ENCODE peak calls at places on chromosomes 2 and 18, in five cellular contexts. One of them, this sample, is unnamed.
A peak's percentile ranks its signal among the peaks of the same experiment; 100 is the strongest.

GRCh38 chr2:150513647-150514046 is 26.2 kb upstream of the RND3 start:
- DNase-seq in GM12878: no peak
- DNase-seq in HepG2: no peak
- DNase-seq in K562: no peak
- DNase-seq in SK-N-SH: no peak
- DNase-seq in this sample: peak; percentile 91

GRCh38 chr2:176445831-176446433 is 176.7 kb downstream of the MTX2 start:
- DNase-seq in K562: no peak
- DNase-seq in SK-N-SH: no peak
- DNase-seq in HepG2: peak; percentile 13
- DNase-seq in GM12878: no peak
- DNase-seq in this sample: peak; percentile 87

GRCh38 chr18:63346471-63347183 is 20.4 kb downstream of the KDSR start:
- DNase-seq in HepG2: no peak
- DNase-seq in SK-N-SH: no peak
- DNase-seq in K562: no peak
- DNase-seq in GM12878: no peak
- DNase-seq in this sample: no peak

GRCh38 chr2:187499941-187500532 is 52.0 kb upstream of the CALCRL start:
- DNase-seq in K562: peak; percentile 45
- DNase-seq in HepG2: peak; percentile 66
- DNase-seq in GM12878: no peak
- DNase-seq in SK-N-SH: peak; percentile 22
- DNase-seq in this sample: peak; percentile 66

GRCh38 chr2:53724511-53724910 is 43.1 kb upstream of the CHAC2 start:
- DNase-seq in HepG2: no peak
- DNase-seq in SK-N-SH: no peak
- DNase-seq in GM12878: no peak
- DNase-seq in K562: no peak
- DNase-seq in this sample: peak; percentile 41

GRCh38 chr2:127185093-127185492 is 35.0 kb downstream of the CYP27C1 start:
- DNase-seq in HepG2: no peak
- DNase-seq in K562: peak; percentile 51
- DNase-seq in SK-N-SH: no peak
- DNase-seq in GM12878: no peak
- DNase-seq in this sample: no peak

GRCh38 chr2:25494626-25495025 is 152.9 kb upstream of the DNMT3A start:
- DNase-seq in GM12878: no peak
- DNase-seq in K562: no peak
- DNase-seq in HepG2: no peak
- DNase-seq in SK-N-SH: no peak
- DNase-seq in this sample: peak; percentile 66

GRCh38 chr18:58915006-58915799 is 50.5 kb downstream of the ZNF532 start:
- DNase-seq in SK-N-SH: no peak
- DNase-seq in GM12878: no peak
- DNase-seq in K562: no peak
- DNase-seq in HepG2: no peak
- DNase-seq in this sample: no peak

GRCh38 chr2:227340106-227340505 is 15.1 kb downstream of the MFF start:
- DNase-seq in K562: no peak
- DNase-seq in GM12878: no peak
- DNase-seq in SK-N-SH: no peak
- DNase-seq in HepG2: no peak
- DNase-seq in this sample: no peak

GRCh38 chr2:70986499-70987189 is 8.0 kb downstream of the TEX261 start:
- DNase-seq in K562: peak; percentile 4
- DNase-seq in HepG2: no peak
- DNase-seq in GM12878: no peak
- DNase-seq in SK-N-SH: no peak
- DNase-seq in this sample: no peak

GRCh38 chr2:233532971-233533370 is 33.6 kb downstream of the USP40 start:
- DNase-seq in SK-N-SH: no peak
- DNase-seq in K562: no peak
- DNase-seq in GM12878: no peak
- DNase-seq in HepG2: no peak
- DNase-seq in this sample: no peak

GRCh38 chr2:181678033-181678586 is 2.2 kb downstream of the NEUROD1 start:
- DNase-seq in K562: peak; percentile 52
- DNase-seq in GM12878: no peak
- DNase-seq in HepG2: peak; percentile 45
- DNase-seq in SK-N-SH: no peak
- DNase-seq in this sample: peak; percentile 78

GRCh38 chr18:3305354-3305762 is 43.4 kb downstream of the MYL12B start:
- DNase-seq in HepG2: no peak
- DNase-seq in K562: no peak
- DNase-seq in GM12878: no peak
- DNase-seq in SK-N-SH: no peak
- DNase-seq in this sample: peak; percentile 100

GRCh38 chr2:75079575-75079974 is 119.7 kb downstream of the TACR1 start:
- DNase-seq in K562: no peak
- DNase-seq in SK-N-SH: no peak
- DNase-seq in HepG2: no peak
- DNase-seq in GM12878: no peak
- DNase-seq in this sample: peak; percentile 15

GRCh38 chr18:50203801-50204604 is 9.1 kb upstream of the MYO5B start:
- DNase-seq in SK-N-SH: peak; percentile 68
- DNase-seq in HepG2: peak; percentile 46
- DNase-seq in GM12878: no peak
- DNase-seq in K562: peak; percentile 37
- DNase-seq in this sample: peak; percentile 9

GRCh38 chr18:30889582-30890301 is 152.8 kb downstream of the DSC3 start:
- DNase-seq in HepG2: no peak
- DNase-seq in SK-N-SH: peak; percentile 3
- DNase-seq in K562: no peak
- DNase-seq in GM12878: no peak
- DNase-seq in this sample: no peak

GRCh38 chr2:46369783-46370182 is 72.6 kb downstream of the EPAS1 start:
- DNase-seq in K562: no peak
- DNase-seq in GM12878: no peak
- DNase-seq in HepG2: no peak
- DNase-seq in SK-N-SH: no peak
- DNase-seq in this sample: no peak

GRCh38 chr18:49812321-49813070 is 837 bp downstream of the ACAA2 start:
- DNase-seq in HepG2: no peak
- DNase-seq in SK-N-SH: peak; percentile 69
- DNase-seq in GM12878: no peak
- DNase-seq in K562: no peak
- DNase-seq in this sample: peak; percentile 15

GRCh38 chr18:34772887-34773286 is 62.8 kb downstream of the DTNA start:
- DNase-seq in K562: no peak
- DNase-seq in SK-N-SH: no peak
- DNase-seq in GM12878: no peak
- DNase-seq in HepG2: no peak
- DNase-seq in this sample: peak; percentile 79

GRCh38 chr2:165839610-165840009 is 45.6 kb upstream of the GALNT3 start:
- DNase-seq in GM12878: no peak
- DNase-seq in K562: no peak
- DNase-seq in SK-N-SH: no peak
- DNase-seq in HepG2: no peak
- DNase-seq in this sample: peak; percentile 81

GRCh38 chr18:5980721-5981120 is 85.4 kb upstream of the TMEM200C start:
- DNase-seq in SK-N-SH: no peak
- DNase-seq in GM12878: no peak
- DNase-seq in HepG2: no peak
- DNase-seq in K562: no peak
- DNase-seq in this sample: no peak

GRCh38 chr2:47091118-47091517 is 64.0 kb downstream of the STPG4 start:
- DNase-seq in HepG2: no peak
- DNase-seq in SK-N-SH: no peak
- DNase-seq in K562: no peak
- DNase-seq in GM12878: no peak
- DNase-seq in this sample: peak; percentile 74

GRCh38 chr2:240739797-240740196 is 48.1 kb downstream of the AQP12A start:
- DNase-seq in HepG2: no peak
- DNase-seq in SK-N-SH: no peak
- DNase-seq in K562: no peak
- DNase-seq in GM12878: no peak
- DNase-seq in this sample: no peak

GRCh38 chr2:204024503-204024902 is 87.9 kb downstream of the ICOS start:
- DNase-seq in HepG2: peak; percentile 33
- DNase-seq in K562: peak; percentile 2
- DNase-seq in SK-N-SH: peak; percentile 20
- DNase-seq in GM12878: no peak
- DNase-seq in this sample: peak; percentile 20

GRCh38 chr18:39274535-39274934 is 1708.9 kb upstream of the CELF4 start:
- DNase-seq in GM12878: no peak
- DNase-seq in K562: no peak
- DNase-seq in HepG2: no peak
- DNase-seq in SK-N-SH: no peak
- DNase-seq in this sample: peak; percentile 45

GRCh38 chr18:70279470-70279869 is 9.4 kb upstream of the SOCS6 start:
- DNase-seq in K562: no peak
- DNase-seq in HepG2: no peak
- DNase-seq in GM12878: no peak
- DNase-seq in SK-N-SH: no peak
- DNase-seq in this sample: peak; percentile 22

GRCh38 chr2:192196451-192197194 is 1.9 kb upstream of the TMEFF2 start:
- DNase-seq in GM12878: no peak
- DNase-seq in HepG2: no peak
- DNase-seq in SK-N-SH: no peak
- DNase-seq in K562: no peak
- DNase-seq in this sample: no peak

GRCh38 chr2:27378809-27379290 is 1.7 kb downstream of the ZNF513 start:
- DNase-seq in SK-N-SH: no peak
- DNase-seq in GM12878: no peak
- DNase-seq in K562: no peak
- DNase-seq in HepG2: no peak
- DNase-seq in this sample: no peak

GRCh38 chr2:27379383-27379839 is 1.1 kb downstream of the ZNF513 start:
- DNase-seq in GM12878: no peak
- DNase-seq in SK-N-SH: no peak
- DNase-seq in HepG2: no peak
- DNase-seq in K562: no peak
- DNase-seq in this sample: no peak

GRCh38 chr2:27381577-27382181 is 1.1 kb upstream of the ZNF513 start:
- DNase-seq in K562: no peak
- DNase-seq in SK-N-SH: no peak
- DNase-seq in GM12878: no peak
- DNase-seq in HepG2: no peak
- DNase-seq in this sample: no peak

GRCh38 chr2:27380626-27381556 is at the start of gene ZNF513:
- DNase-seq in SK-N-SH: peak; percentile 99
- DNase-seq in GM12878: peak; percentile 55
- DNase-seq in HepG2: peak; percentile 63
- DNase-seq in K562: peak; percentile 93
- DNase-seq in this sample: peak; percentile 93

GRCh38 chr2:27379840-27380625 is 501 bp downstream of the ZNF513 start:
- DNase-seq in K562: peak; percentile 38
- DNase-seq in SK-N-SH: peak; percentile 47
- DNase-seq in GM12878: no peak
- DNase-seq in HepG2: peak; percentile 81
- DNase-seq in this sample: peak; percentile 76
- TF ChIP-seq MXI1 in K562: no peak
- TF ChIP-seq MXI1 in SK-N-SH: no peak
- TF ChIP-seq MXI1 in GM12878: peak; percentile 48
- TF ChIP-seq MXI1 in HepG2: no peak
- TF ChIP-seq MXI1 in this sample: no peak

GRCh38 chr18:27604583-27604982 is 419.5 kb upstream of the CHST9 start:
- DNase-seq in GM12878: no peak
- DNase-seq in SK-N-SH: no peak
- DNase-seq in HepG2: no peak
- DNase-seq in K562: no peak
- DNase-seq in this sample: peak; percentile 21
- TF ChIP-seq MXI1 in GM12878: no peak
- TF ChIP-seq MXI1 in SK-N-SH: no peak
- TF ChIP-seq MXI1 in HepG2: no peak
- TF ChIP-seq MXI1 in K562: no peak
- TF ChIP-seq MXI1 in this sample: no peak

GRCh38 chr2:201450910-201451329 is 338 bp downstream of the TRAK2 start:
- DNase-seq in HepG2: no peak
- DNase-seq in K562: no peak
- DNase-seq in SK-N-SH: no peak
- DNase-seq in GM12878: no peak
- DNase-seq in this sample: peak; percentile 29
- TF ChIP-seq MXI1 in HepG2: no peak
- TF ChIP-seq MXI1 in K562: no peak
- TF ChIP-seq MXI1 in SK-N-SH: no peak
- TF ChIP-seq MXI1 in GM12878: no peak
- TF ChIP-seq MXI1 in this sample: no peak

GRCh38 chr2:215530191-215530968 is 94.5 kb upstream of the FN1 start:
- DNase-seq in HepG2: no peak
- DNase-seq in K562: no peak
- DNase-seq in GM12878: no peak
- DNase-seq in SK-N-SH: no peak
- DNase-seq in this sample: peak; percentile 73

GRCh38 chr2:215527738-215528137 is 91.9 kb upstream of the FN1 start:
- DNase-seq in GM12878: no peak
- DNase-seq in SK-N-SH: no peak
- DNase-seq in K562: no peak
- DNase-seq in HepG2: no peak
- DNase-seq in this sample: peak; percentile 87

GRCh38 chr2:215531284-215531683 is 95.4 kb upstream of the FN1 start:
- DNase-seq in GM12878: no peak
- DNase-seq in HepG2: no peak
- DNase-seq in SK-N-SH: no peak
- DNase-seq in K562: no peak
- DNase-seq in this sample: peak; percentile 88

GRCh38 chr2:215529271-215529670 is 93.4 kb upstream of the FN1 start:
- DNase-seq in GM12878: no peak
- DNase-seq in K562: no peak
- DNase-seq in HepG2: peak; percentile 89
- DNase-seq in SK-N-SH: no peak
- DNase-seq in this sample: peak; percentile 81

DNA sequence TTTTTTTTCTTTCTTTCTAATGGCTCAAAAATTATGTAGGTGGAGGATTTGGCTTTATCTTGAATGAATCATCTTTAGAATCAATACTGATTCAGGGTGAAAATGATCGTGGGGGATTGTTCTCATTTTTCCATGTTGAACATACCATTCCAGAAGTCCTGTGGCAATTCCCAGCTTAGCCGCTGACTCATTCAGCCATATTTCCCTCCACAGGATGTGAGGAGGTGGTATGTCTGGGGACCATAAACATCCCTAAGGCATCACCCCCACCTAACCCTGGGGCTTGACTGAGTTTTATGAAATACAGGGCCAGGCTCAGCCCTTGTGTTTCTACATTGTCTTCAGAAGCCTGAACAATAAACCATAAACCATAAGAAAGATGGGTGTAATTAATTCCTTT is 92.7 kb upstream of the FN1 start:
- DNase-seq in GM12878: no peak
- DNase-seq in SK-N-SH: no peak
- DNase-seq in HepG2: peak; percentile 64
- DNase-seq in K562: no peak
- DNase-seq in this sample: peak; percentile 99
- TF ChIP-seq MXI1 in GM12878: no peak
- TF ChIP-seq MXI1 in SK-N-SH: no peak
- TF ChIP-seq MXI1 in HepG2: no peak
- TF ChIP-seq MXI1 in K562: no peak
- TF ChIP-seq MXI1 in this sample: no peak

This sample was measured in IMR-90.